ENCODE peak calls at places on chromosomes 2 and 18, in four cellular contexts. B is upper lobe of right lung, O is fibroblast of lung, I is mesothelial cell of epicardium. X is an unnamed sample.

GRCh38 chr2:75199428-75200011 is at the start of gene TACR1:
- DNase-seq in B (peak; percentile 79), O (peak; percentile 70), I (peak; percentile 35), X (peak; percentile 50)

GRCh38 chr2:174688079-174688478 is 76.2 kb downstream of the CHRNA1 start:
- DNase-seq in B (no peak), O (peak; percentile 35), I (no peak), X (no peak)

GRCh38 chr2:146523218-146523617 is 1321.6 kb upstream of the ACVR2A start:
- DNase-seq in B (no peak), O (peak; percentile 7), I (no peak), X (no peak)

GRCh38 chr2:74001121-74001520 is 16.4 kb downstream of the TET3 start:
- DNase-seq in B (peak; percentile 33), O (no peak), I (no peak), X (no peak)

GRCh38 chr2:208039661-208040060 is 14.3 kb upstream of the PLEKHM3 start:
- DNase-seq in B (no peak), O (peak; percentile 46), I (no peak), X (no peak)

GRCh38 chr2:197279997-197280756 is 30.4 kb downstream of the ANKRD44 start:
- DNase-seq in B (no peak), O (peak; percentile 72), I (no peak), X (peak; percentile 75)

GRCh38 chr2:118616432-118616831 is 231.0 kb downstream of the EN1 start:
- DNase-seq in B (no peak), O (no peak), I (no peak), X (no peak)

GRCh38 chr2:143284087-143284675 is 155.0 kb downstream of the ARHGAP15 start:
- DNase-seq in B (no peak), O (peak; percentile 34), I (no peak), X (peak; percentile 3)

GRCh38 chr2:168798076-168798887 is 4.2 kb upstream of the NOSTRIN start:
- DNase-seq in B (no peak), O (no peak), I (no peak), X (no peak)

GRCh38 chr2:36530178-36530982 is 67.6 kb downstream of the FEZ2 start:
- DNase-seq in B (no peak), O (peak; percentile 78), I (no peak), X (no peak)

GRCh38 chr18:6414723-6415362 is at the start of gene L3MBTL4:
- DNase-seq in B (peak; percentile 89), O (no peak), I (peak; percentile 34), X (no peak)

GRCh38 chr2:240293865-240294461 is 141.5 kb upstream of the GPC1 start:
- DNase-seq in B (no peak), O (no peak), I (no peak), X (no peak)

GRCh38 chr18:9792565-9793226 is 84.6 kb downstream of the RAB31 start:
- DNase-seq in B (no peak), O (no peak), I (no peak), X (no peak)

GRCh38 chr2:217045725-217046475 is 186.0 kb upstream of the TNP1 start:
- DNase-seq in B (no peak), O (peak; percentile 61), I (no peak), X (no peak)

GRCh38 chr18:75161629-75162028 is 47.3 kb downstream of the PTGR3 start:
- DNase-seq in B (no peak), O (peak; percentile 20), I (no peak), X (peak; percentile 10)

GRCh38 chr2:158546412-158547144 is 89.8 kb downstream of the PKP4 start:
- DNase-seq in B (no peak), O (no peak), I (no peak), X (no peak)

GRCh38 chr2:55056024-55056521 is 5.8 kb upstream of the RTN4 start:
- DNase-seq in B (no peak), O (no peak), I (no peak), X (no peak)

GRCh38 chr2:230012242-230012884 is 56.4 kb downstream of the SLC16A14 start:
- DNase-seq in B (no peak), O (no peak), I (no peak), X (no peak)

GRCh38 chr2:20343128-20343527 is 7.5 kb downstream of the PUM2 start:
- DNase-seq in B (no peak), O (peak; percentile 49), I (no peak), X (no peak)

GRCh38 chr18:26911840-26912239 is 46.3 kb upstream of the AQP4 start:
- DNase-seq in B (no peak), O (no peak), I (no peak), X (no peak)

GRCh38 chr2:37325625-37326071 is 1.0 kb upstream of the PRKD3 start:
- DNase-seq in B (peak; percentile 60), O (no peak), I (no peak), X (no peak)

GRCh38 chr2:120699292-120699691 is 36.4 kb upstream of the GLI2 start:
- DNase-seq in B (no peak), O (no peak), I (no peak), X (no peak)

GRCh38 chr2:231296401-231296800 is 98.0 kb downstream of the ARMC9 start:
- DNase-seq in B (no peak), O (no peak), I (no peak), X (no peak)

GRCh38 chr18:4068552-4069158 is 386.5 kb downstream of the DLGAP1 start:
- DNase-seq in B (no peak), O (peak; percentile 29), I (no peak), X (peak; percentile 4)

GRCh38 chr2:62099523-62100175 is 96.3 kb upstream of the B3GNT2 start:
- DNase-seq in B (no peak), O (no peak), I (no peak), X (no peak)

GRCh38 chr2:21715865-21716264 is 592.1 kb downstream of the TDRD15 start:
- DNase-seq in B (no peak), O (no peak), I (no peak), X (no peak)

GRCh38 chr2:230423851-230424458 is 8.0 kb downstream of the SP100 start:
- DNase-seq in B (peak; percentile 70), O (peak; percentile 79), I (no peak), X (no peak)

DNA sequence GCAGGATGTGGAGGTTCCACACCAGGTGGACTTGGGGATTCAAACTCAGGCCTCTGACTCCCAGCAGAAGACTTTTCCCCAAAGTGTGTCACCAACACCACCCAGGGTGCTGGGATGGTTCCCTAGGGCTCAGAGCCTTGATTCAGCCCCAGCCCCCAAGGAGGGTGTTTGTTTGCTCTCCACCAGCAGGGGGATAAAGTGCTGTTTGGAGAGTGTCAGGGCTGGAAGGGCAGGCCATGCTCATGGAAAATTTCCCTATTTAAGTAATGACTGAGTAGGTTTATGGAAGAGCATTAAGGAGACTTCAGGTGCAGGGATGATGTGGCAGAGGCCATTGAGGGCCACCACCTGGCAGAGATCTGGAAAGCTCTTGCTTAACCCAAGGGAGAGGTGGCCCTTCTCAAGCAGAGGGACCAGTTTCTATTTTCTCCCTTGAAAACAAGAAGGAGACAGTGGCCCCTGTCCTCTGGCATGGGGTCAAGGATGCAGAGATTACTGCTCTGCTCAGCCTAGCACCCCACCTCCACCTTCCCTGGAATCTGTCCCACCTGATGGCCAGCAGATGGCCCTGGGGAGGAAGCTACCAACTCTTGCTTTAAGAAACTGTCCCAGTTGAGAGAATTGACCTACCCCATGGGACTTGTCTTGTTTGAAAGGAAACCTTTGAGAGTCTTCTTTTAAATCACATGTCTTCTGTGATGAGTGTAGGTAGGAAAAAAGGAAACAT is 122.1 kb downstream of the ACOXL start:
- DNase-seq in B (no peak), O (no peak), I (no peak), X (no peak)
- TF ChIP-seq CTCF in B (no peak), O (peak; percentile 16), I (peak; percentile 17), X (no peak)

DNA sequence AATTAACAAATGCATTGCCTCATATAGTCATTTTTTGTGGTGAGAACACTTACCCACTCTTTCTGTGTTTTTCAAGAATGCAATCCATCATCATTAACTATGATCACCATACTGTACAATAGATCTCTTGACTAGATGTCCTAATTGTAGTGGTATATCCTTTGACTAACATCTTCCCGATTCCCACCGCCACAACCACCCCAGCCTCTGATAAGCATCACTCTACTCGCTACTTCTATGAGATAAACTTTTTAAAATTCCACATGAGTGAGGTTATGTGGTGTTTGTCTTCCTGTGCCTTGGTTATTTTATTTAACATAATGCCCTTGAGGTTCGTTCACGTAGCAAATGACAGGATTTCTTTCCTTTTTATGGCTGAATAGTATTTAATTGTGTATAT is 6.6 kb downstream of the VWA3B start:
- DNase-seq in B (no peak), O (no peak), I (no peak), X (no peak)
- TF ChIP-seq CTCF in B (no peak), O (no peak), I (no peak), X (no peak)

GRCh38 chr18:24362757-24363156 is 34.9 kb downstream of the OSBPL1A start:
- DNase-seq in B (no peak), O (peak; percentile 24), I (no peak), X (no peak)
- TF ChIP-seq CTCF in B (no peak), O (no peak), I (no peak), X (no peak)

GRCh38 chr18:46333371-46334199 is 229.4 kb downstream of the HAUS1 start:
- DNase-seq in B (peak; percentile 64), O (peak; percentile 29), I (no peak), X (no peak)
- TF ChIP-seq CTCF in B (no peak), O (no peak), I (no peak), X (no peak)

GRCh38 chr2:198296665-198297308 is 492.4 kb downstream of the PLCL1 start:
- DNase-seq in B (no peak), O (peak; percentile 28), I (peak; percentile 40), X (peak; percentile 12)
- TF ChIP-seq CTCF in B (peak; percentile 85), O (peak; percentile 55), I (peak; percentile 86), X (peak; percentile 76)

GRCh38 chr2:53302455-53302854 is 465.1 kb upstream of the CHAC2 start:
- DNase-seq in B (no peak), O (no peak), I (no peak), X (no peak)

DNA sequence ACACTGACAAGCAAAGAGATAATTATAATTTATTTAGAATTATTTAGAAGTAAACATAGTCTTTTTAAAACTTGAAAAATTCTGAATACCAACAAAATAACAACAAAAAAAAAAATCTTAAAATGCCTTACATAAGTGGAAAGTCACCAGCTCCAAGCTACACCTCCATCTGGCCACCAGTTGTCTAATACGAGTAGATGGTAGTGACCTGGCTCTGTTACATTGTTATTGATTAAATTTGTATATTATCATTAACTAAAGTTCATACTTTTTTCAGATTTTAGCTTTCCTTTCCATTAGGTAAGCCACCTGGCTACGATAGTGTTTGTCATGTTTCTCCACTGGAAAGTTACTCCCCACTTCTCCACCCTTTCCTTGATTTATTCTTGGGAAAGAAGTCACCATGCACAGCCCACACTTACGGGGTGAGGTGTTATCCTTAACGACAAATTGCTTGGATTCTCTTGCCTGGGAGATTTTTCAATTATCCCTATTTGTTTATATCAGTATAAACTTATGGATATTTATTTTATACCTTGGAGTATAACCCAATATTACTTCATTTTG is 464.5 kb upstream of the CHAC2 start:
- DNase-seq in B (no peak), O (no peak), I (no peak), X (no peak)
- TF ChIP-seq CTCF in B (no peak), O (no peak), I (no peak), X (no peak)

X was measured in AG09319.